ENCODE peak calls at places on chromosomes 2 and 18, in eight cellular contexts. Z is SHP77; N is astrocyte of the hippocampus; K is lower leg skin; S is endothelial cell; X is activated naive CD8-positive, alpha-beta T cell treated with anti-CD3 and anti-CD28 coated beads, Interleukin-2, amount 50 U/mL, for 24 hours; G is CD4-positive, alpha-beta T cell; P is activated CD8-positive, alpha-beta memory T cell treated with anti-CD3 and anti-CD28 coated beads, Interleukin-2, amount 50 U/mL, for 48 hours. A is an unnamed sample.

GRCh38 chr18:79914614-79915160 is 36.8 kb downstream of the SLC66A2 start:
- DNase-seq in K (no peak), N (no peak), X (no peak), P (peak), G (no peak), S (no peak), Z (no peak), A (no peak)

GRCh38 chr2:137467246-137467862 is 496.9 kb upstream of the HNMT start:
- DNase-seq in Z (no peak), P (no peak), S (peak), K (peak), N (peak), X (peak), G (no peak), A (peak)

GRCh38 chr2:60552096-60552850 is 1.2 kb downstream of the BCL11A start:
- DNase-seq in G (no peak), Z (no peak), N (peak), S (peak), P (peak), K (no peak), X (peak), A (peak)

GRCh38 chr2:240435457-240435954 is at the start of gene GPC1:
- DNase-seq in N (peak), Z (no peak), S (peak), G (no peak), P (peak), X (peak), K (no peak), A (peak)

GRCh38 chr18:51811883-51812282 is 528.1 kb upstream of the DCC start:
- DNase-seq in K (no peak), X (no peak), S (no peak), G (no peak), N (no peak), P (no peak), Z (no peak), A (no peak)

GRCh38 chr2:69272803-69273471 is 114.1 kb downstream of the GFPT1 start:
- DNase-seq in X (no peak), K (no peak), P (no peak), G (no peak), N (no peak), Z (no peak), S (no peak), A (no peak)

GRCh38 chr18:76149284-76149683 is 345.8 kb downstream of the ZNF516 start:
- DNase-seq in N (no peak), K (no peak), G (no peak), X (no peak), P (no peak), Z (no peak), S (no peak), A (no peak)

GRCh38 chr2:111618577-111618930 is 265.4 kb downstream of the ANAPC1 start:
- DNase-seq in X (no peak), N (peak), P (no peak), Z (no peak), G (no peak), S (no peak), K (peak), A (no peak)

GRCh38 chr18:77062518-77063003 is 70.0 kb downstream of the MBP start:
- DNase-seq in K (no peak), P (peak), G (peak), S (no peak), N (peak), X (peak), Z (no peak), A (no peak)

GRCh38 chr2:25252291-25253152 is 84.1 kb upstream of the POMC start:
- DNase-seq in P (no peak), G (peak), K (peak), X (peak), Z (peak), N (peak), S (peak), A (peak)

GRCh38 chr18:79862562-79862961 is 64.8 kb downstream of the KCNG2 start:
- DNase-seq in P (no peak), Z (no peak), S (no peak), K (peak), X (no peak), N (no peak), G (no peak), A (no peak)

GRCh38 chr2:20487030-20487391 is 40.1 kb downstream of the RHOB start:
- DNase-seq in K (no peak), Z (no peak), P (no peak), N (no peak), S (no peak), X (no peak), G (no peak), A (no peak)

GRCh38 chr18:61957801-61958516 is 65.2 kb upstream of the RNF152 start:
- DNase-seq in G (no peak), N (no peak), K (no peak), P (no peak), S (no peak), X (no peak), Z (no peak), A (no peak)

GRCh38 chr2:43268066-43268971 is 41.9 kb upstream of the ZFP36L2 start:
- DNase-seq in K (no peak), P (no peak), S (no peak), X (no peak), G (no peak), Z (no peak), N (no peak), A (no peak)

GRCh38 chr18:59423251-59423650 is 64.2 kb upstream of the LMAN1 start:
- DNase-seq in Z (no peak), K (no peak), G (no peak), P (no peak), X (no peak), S (no peak), N (no peak), A (no peak)

GRCh38 chr2:164840458-164840929 is 1.1 kb downstream of the COBLL1 start:
- DNase-seq in P (peak), N (peak), Z (no peak), X (peak), S (peak), G (no peak), K (peak), A (peak)

GRCh38 chr2:43135583-43135982 is 90.8 kb downstream of the ZFP36L2 start:
- DNase-seq in S (no peak), G (no peak), N (no peak), X (no peak), Z (no peak), P (no peak), K (no peak), A (no peak)

GRCh38 chr2:55144922-55145820 is 86.9 kb downstream of the CLHC1 start:
- DNase-seq in X (no peak), K (no peak), Z (no peak), P (no peak), G (no peak), N (peak), S (no peak), A (no peak)

GRCh38 chr2:140714586-140714985 is 1416.2 kb downstream of the LRP1B start:
- DNase-seq in X (no peak), G (no peak), P (no peak), S (no peak), K (no peak), N (no peak), Z (no peak), A (no peak)

GRCh38 chr2:107336536-107336935 is 450.6 kb upstream of the ST6GAL2 start:
- DNase-seq in N (no peak), K (no peak), G (no peak), Z (no peak), X (no peak), P (no peak), S (no peak), A (no peak)

GRCh38 chr18:57771183-57771582 is 31.9 kb downstream of the ATP8B1 start:
- DNase-seq in X (no peak), Z (no peak), P (no peak), G (no peak), S (no peak), K (peak), N (no peak), A (no peak)

GRCh38 chr2:8627692-8628085 is 54.2 kb upstream of the ID2 start:
- DNase-seq in S (no peak), N (no peak), X (no peak), P (no peak), Z (no peak), G (no peak), K (no peak), A (no peak)

GRCh38 chr2:178331474-178332431 is 119.2 kb downstream of the PRKRA start:
- DNase-seq in S (no peak), G (no peak), K (peak), X (no peak), N (no peak), Z (no peak), P (no peak), A (peak)

GRCh38 chr2:163465440-163465839 is 270.4 kb downstream of the FIGN start:
- DNase-seq in K (no peak), P (no peak), S (no peak), G (no peak), N (peak), Z (no peak), X (no peak), A (no peak)

GRCh38 chr2:210917465-210917864 is 361.1 kb downstream of the CPS1 start:
- DNase-seq in G (no peak), P (no peak), Z (no peak), X (no peak), S (no peak), K (no peak), N (no peak), A (no peak)

GRCh38 chr2:217434183-217434620 is 568.6 kb downstream of the TNS1 start:
- DNase-seq in K (peak), S (peak), Z (peak), P (peak), N (peak), G (no peak), X (peak), A (peak)

GRCh38 chr2:98846041-98846440 is 90.0 kb downstream of the CRACDL start:
- DNase-seq in G (no peak), S (no peak), Z (no peak), X (no peak), P (no peak), K (no peak), N (no peak), A (no peak)

GRCh38 chr2:240626531-240627300 is 1.4 kb downstream of the GPR35 start:
- DNase-seq in G (no peak), P (peak), S (no peak), X (peak), N (no peak), K (no peak), Z (no peak), A (no peak)

GRCh38 chr2:230130668-230131364 is 62.1 kb upstream of the SLC16A14 start:
- DNase-seq in P (no peak), K (no peak), Z (no peak), S (no peak), X (no peak), G (no peak), N (no peak), A (no peak)

GRCh38 chr2:237475704-237476107 is 11.3 kb upstream of the MLPH start:
- DNase-seq in X (peak), N (peak), G (no peak), P (peak), S (no peak), K (no peak), Z (no peak), A (no peak)

GRCh38 chr2:222864296-222864695 is 3.5 kb downstream of the ACSL3 start:
- DNase-seq in S (no peak), Z (no peak), P (no peak), X (no peak), N (no peak), K (no peak), G (no peak), A (no peak)

GRCh38 chr2:223056656-223057418 is 4.8 kb downstream of the KCNE4 start:
- DNase-seq in P (no peak), X (no peak), N (peak), Z (peak), S (no peak), K (no peak), G (no peak), A (no peak)

GRCh38 chr2:222707689-222708273 is 36.3 kb downstream of the MOGAT1 start:
- DNase-seq in K (no peak), G (no peak), X (no peak), S (no peak), N (peak), P (no peak), Z (no peak), A (no peak)

GRCh38 chr18:59613903-59614302 is 83.3 kb downstream of the CCBE1 start:
- DNase-seq in S (no peak), P (no peak), X (no peak), Z (no peak), G (no peak), N (no peak), K (no peak), A (no peak)

GRCh38 chr18:5900249-5900648 is 4.9 kb upstream of the TMEM200C start:
- DNase-seq in N (peak), P (no peak), X (no peak), S (no peak), G (no peak), Z (no peak), K (no peak), A (no peak)

GRCh38 chr18:46196627-46197243 is 92.5 kb downstream of the HAUS1 start:
- DNase-seq in G (no peak), Z (no peak), X (no peak), S (no peak), K (no peak), P (no peak), N (no peak), A (no peak)

A was measured in nephron progenitor cell.